ENCODE peak calls at places on chromosomes 1 and 21, in seven cellular contexts. H is fibroblast of villous mesenchyme, U is mammary epithelial cell, D is fibroblast of lung, G is A549, X is IMR-90, W is left ventricle myocardium inferior. P is an unnamed sample.

GRCh38 chr1:171911506-171911905 is 70.2 kb downstream of the DNM3 start:
- DNase-seq in H (no peak), U (no peak), D (no peak), G (peak), X (no peak), W (no peak), P (peak)

GRCh38 chr21:41422546-41423372 is 3.3 kb upstream of the MX1 start:
- DNase-seq in H (no peak), U (no peak), D (no peak), G (no peak), X (no peak), W (no peak), P (no peak)

GRCh38 chr1:41622402-41622801 is 137.9 kb upstream of the EDN2 start:
- DNase-seq in H (peak), U (no peak), D (peak), G (no peak), X (peak), W (no peak), P (peak)

GRCh38 chr21:24583473-24583872 is 1023.8 kb downstream of the MRPL39 start:
- DNase-seq in H (no peak), U (no peak), D (no peak), G (no peak), X (no peak), W (no peak), P (no peak)

GRCh38 chr1:59936358-59936821 is 9.8 kb upstream of the CYP2J2 start:
- DNase-seq in H (no peak), U (no peak), D (no peak), G (no peak), X (no peak), W (no peak), P (no peak)

GRCh38 chr1:53616511-53616910 is 122.5 kb downstream of the GLIS1 start:
- DNase-seq in H (no peak), U (no peak), D (no peak), G (no peak), X (no peak), W (no peak), P (no peak)

GRCh38 chr1:53963472-53963871 is 17.3 kb downstream of the LRRC42 start:
- DNase-seq in H (no peak), U (no peak), D (no peak), G (no peak), X (no peak), W (no peak), P (no peak)

GRCh38 chr1:32200226-32201010 is at the start of gene CCDC28B:
- DNase-seq in H (peak), U (peak), D (peak), G (no peak), X (peak), W (peak), P (peak)

GRCh38 chr1:217431395-217431794 is 199.5 kb downstream of the GPATCH2 start:
- DNase-seq in H (no peak), U (no peak), D (peak), G (no peak), X (no peak), W (no peak), P (peak)

GRCh38 chr1:80882552-80882951 is 918.2 kb upstream of the ADGRL2 start:
- DNase-seq in H (peak), U (peak), D (peak), G (peak), X (peak), W (no peak), P (peak)

GRCh38 chr1:176669782-176670181 is 206.8 kb downstream of the PAPPA2 start:
- DNase-seq in H (no peak), U (no peak), D (no peak), G (no peak), X (no peak), W (peak), P (no peak)

GRCh38 chr1:234990874-234991801 is 137.5 kb downstream of the TOMM20 start:
- DNase-seq in H (no peak), U (no peak), D (no peak), G (no peak), X (no peak), W (no peak), P (no peak)

GRCh38 chr1:71345491-71345890 is 264.7 kb upstream of the ZRANB2 start:
- DNase-seq in H (no peak), U (no peak), D (no peak), G (no peak), X (no peak), W (no peak), P (no peak)

GRCh38 chr1:230112131-230112701 is 45.2 kb downstream of the GALNT2 start:
- DNase-seq in H (no peak), U (no peak), D (peak), G (no peak), X (peak), W (no peak), P (no peak)

GRCh38 chr1:110548381-110548780 is 29.4 kb upstream of the KCNA10 start:
- DNase-seq in H (no peak), U (no peak), D (no peak), G (peak), X (peak), W (no peak), P (peak)

GRCh38 chr1:119737040-119737682 is 25.4 kb downstream of the PHGDH start:
- DNase-seq in H (no peak), U (peak), D (no peak), G (no peak), X (no peak), W (peak), P (no peak)

GRCh38 chr1:150268342-150268705 is 492 bp downstream of the APH1A start:
- DNase-seq in H (peak), U (peak), D (peak), G (peak), X (no peak), W (no peak), P (peak)

GRCh38 chr1:169486281-169486904 is 649 bp upstream of the SLC19A2 start:
- DNase-seq in H (peak), U (no peak), D (peak), G (no peak), X (peak), W (no peak), P (peak)

GRCh38 chr1:181430015-181430657 is 53.2 kb upstream of the CACNA1E start:
- DNase-seq in H (no peak), U (no peak), D (no peak), G (no peak), X (no peak), W (no peak), P (no peak)

GRCh38 chr1:150765229-150765976 is at the start of gene CTSS:
- DNase-seq in H (peak), U (no peak), D (peak), G (peak), X (peak), W (no peak), P (peak)

GRCh38 chr1:63730211-63730610 is 43.6 kb upstream of the ROR1 start:
- DNase-seq in H (peak), U (no peak), D (no peak), G (peak), X (no peak), W (no peak), P (no peak)

GRCh38 chr1:63411081-63411480 is 43.7 kb downstream of the ALG6 start:
- DNase-seq in H (peak), U (no peak), D (peak), G (no peak), X (peak), W (no peak), P (peak)

GRCh38 chr1:93047585-93047984 is 31.5 kb upstream of the MTF2 start:
- DNase-seq in H (no peak), U (no peak), D (no peak), G (no peak), X (no peak), W (no peak), P (no peak)

GRCh38 chr21:26966360-26966977 is 419 bp downstream of the ADAMTS5 start:
- DNase-seq in H (peak), U (no peak), D (no peak), G (no peak), X (peak), W (no peak), P (peak)

GRCh38 chr21:45970674-45971486 is 10.7 kb upstream of the COL6A1 start:
- DNase-seq in H (peak), U (no peak), D (peak), G (peak), X (peak), W (peak), P (peak)

GRCh38 chr1:156578006-156578405 is 1.5 kb upstream of the TTC24 start:
- DNase-seq in H (no peak), U (no peak), D (no peak), G (no peak), X (no peak), W (no peak), P (no peak)

GRCh38 chr1:17662296-17662695 is 92.8 kb upstream of the ACTL8 start:
- DNase-seq in H (no peak), U (no peak), D (no peak), G (no peak), X (no peak), W (no peak), P (no peak)

GRCh38 chr21:33858672-33859372 is 56.8 kb downstream of the ATP5PO start:
- DNase-seq in H (no peak), U (no peak), D (no peak), G (no peak), X (no peak), W (no peak), P (no peak)

GRCh38 chr1:200849430-200849829 is 23.4 kb upstream of the GPR25 start:
- DNase-seq in H (no peak), U (no peak), D (no peak), G (no peak), X (no peak), W (no peak), P (no peak)

GRCh38 chr1:24108334-24109165 is 3.4 kb downstream of the MYOM3 start:
- DNase-seq in H (peak), U (peak), D (peak), G (peak), X (peak), W (no peak), P (peak)

GRCh38 chr1:70979879-70980278 is 67.7 kb downstream of the PTGER3 start:
- DNase-seq in H (no peak), U (no peak), D (no peak), G (no peak), X (no peak), W (no peak), P (no peak)

GRCh38 chr21:44583800-44584147 is 3.4 kb upstream of the KRTAP10-5 start:
- DNase-seq in H (no peak), U (peak), D (no peak), G (no peak), X (no peak), W (no peak), P (no peak)
- H3K4me3 ChIP-seq in H (no peak), U (no peak), D (no peak), G (no peak), X (no peak), W (no peak), P (no peak)

GRCh38 chr1:65310078-65310587 is 790 bp downstream of the DNAJC6 start:
- DNase-seq in H (peak), U (no peak), D (peak), G (peak), X (no peak), W (peak), P (no peak)
- H3K4me3 ChIP-seq in H (peak), U (peak), D (peak), G (peak), X (no peak), W (peak), P (peak)

DNA sequence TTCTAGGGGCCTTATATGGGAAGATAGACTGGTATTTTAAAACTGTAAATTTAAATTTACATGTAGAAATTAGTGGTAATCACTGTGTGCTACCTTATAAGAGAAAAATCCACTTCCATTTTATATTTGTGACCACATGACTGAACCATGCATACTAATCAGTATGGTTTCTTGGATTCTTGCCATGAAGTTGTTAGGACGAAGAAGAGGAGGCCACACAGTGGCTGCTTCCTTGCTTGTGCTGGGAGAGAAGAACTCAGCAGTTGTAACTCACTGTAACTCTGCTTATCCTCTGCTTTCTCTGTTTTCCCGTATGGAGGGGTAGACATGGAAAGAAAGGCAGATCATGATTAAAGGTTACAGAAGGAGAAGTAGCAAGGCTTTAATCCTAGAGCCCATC is 32.3 kb downstream of the KCTD3 start:
- DNase-seq in H (peak), U (no peak), D (peak), G (no peak), X (peak), W (no peak), P (peak)
- H3K4me3 ChIP-seq in H (no peak), U (no peak), D (no peak), G (no peak), X (no peak), W (no peak), P (no peak)

DNA sequence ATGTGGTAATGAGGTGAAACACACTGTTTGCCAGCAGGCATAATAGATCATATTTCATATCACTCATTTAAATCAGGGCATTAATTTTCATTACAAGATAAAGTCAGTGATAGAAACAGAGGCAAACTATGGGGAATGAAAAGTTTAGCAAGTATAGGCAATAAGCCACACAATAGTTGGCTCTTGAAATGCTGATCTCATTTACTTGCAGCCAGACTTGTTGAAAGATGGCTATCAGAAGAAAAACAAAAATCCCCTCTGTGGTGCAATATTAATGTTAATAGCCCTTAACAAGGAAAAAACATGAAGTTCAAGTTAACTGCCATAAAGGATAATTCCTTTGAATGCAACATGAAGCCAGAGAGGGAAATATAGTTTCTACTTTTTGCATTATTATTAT is 33.5 kb downstream of the HMCN1 start:
- DNase-seq in H (no peak), U (no peak), D (no peak), G (no peak), X (no peak), W (no peak), P (peak)
- H3K4me3 ChIP-seq in H (no peak), U (no peak), D (no peak), G (no peak), X (no peak), W (no peak), P (no peak)

GRCh38 chr1:48683878-48684277 is 92.8 kb downstream of the BEND5 start:
- DNase-seq in H (no peak), U (no peak), D (no peak), G (no peak), X (no peak), W (no peak), P (no peak)

GRCh38 chr1:48679868-48680267 is 96.8 kb downstream of the BEND5 start:
- DNase-seq in H (no peak), U (no peak), D (no peak), G (no peak), X (no peak), W (no peak), P (no peak)

GRCh38 chr1:48680411-48681035 is 96.2 kb downstream of the BEND5 start:
- DNase-seq in H (no peak), U (no peak), D (no peak), G (no peak), X (no peak), W (no peak), P (no peak)

GRCh38 chr1:48679107-48679506 is 97.6 kb downstream of the BEND5 start:
- DNase-seq in H (no peak), U (no peak), D (peak), G (no peak), X (no peak), W (no peak), P (peak)

DNA sequence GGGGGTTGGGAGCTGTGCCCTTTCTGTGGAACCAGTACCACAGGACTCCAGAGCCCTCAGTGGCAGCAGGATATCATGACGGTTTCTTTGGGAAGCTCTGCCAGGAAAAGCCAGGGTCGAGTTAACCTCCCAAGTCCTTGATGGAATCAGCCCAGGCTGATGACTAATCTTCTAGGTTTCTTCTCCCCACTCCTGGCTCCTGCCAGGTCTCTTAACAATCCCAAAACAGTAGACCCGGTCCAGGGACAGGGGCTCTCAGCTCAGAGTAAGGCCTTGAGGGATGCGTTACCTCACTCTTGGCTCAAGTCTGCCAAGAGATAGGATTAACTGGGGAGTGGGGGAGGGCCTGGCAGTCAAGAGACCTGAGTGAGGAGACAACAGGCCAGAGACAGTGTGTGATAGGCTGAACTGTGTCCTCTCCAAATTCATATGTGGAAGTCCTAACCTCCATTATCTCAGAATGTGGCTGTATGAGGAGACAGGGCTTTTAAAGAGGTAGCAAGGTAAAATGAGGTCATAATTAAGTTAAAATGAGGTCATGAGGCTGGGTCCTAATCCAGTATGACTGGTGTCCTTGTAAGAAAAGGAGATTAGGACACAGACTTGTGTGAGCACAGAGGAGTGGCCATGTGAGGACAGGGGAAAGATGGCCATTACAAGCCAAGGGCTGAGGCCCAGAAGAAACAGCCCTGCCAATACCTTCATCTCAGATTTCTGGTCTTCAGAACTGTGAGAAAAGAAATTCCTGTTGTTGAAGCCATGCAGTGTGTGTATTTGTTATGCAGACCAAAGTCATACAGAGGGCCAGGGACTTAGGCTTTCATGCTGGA is 95.0 kb downstream of the BEND5 start:
- DNase-seq in H (no peak), U (no peak), D (peak), G (no peak), X (no peak), W (no peak), P (no peak)
- H3K4me3 ChIP-seq in H (no peak), U (no peak), D (no peak), G (no peak), X (no peak), W (no peak), P (no peak)

DNA sequence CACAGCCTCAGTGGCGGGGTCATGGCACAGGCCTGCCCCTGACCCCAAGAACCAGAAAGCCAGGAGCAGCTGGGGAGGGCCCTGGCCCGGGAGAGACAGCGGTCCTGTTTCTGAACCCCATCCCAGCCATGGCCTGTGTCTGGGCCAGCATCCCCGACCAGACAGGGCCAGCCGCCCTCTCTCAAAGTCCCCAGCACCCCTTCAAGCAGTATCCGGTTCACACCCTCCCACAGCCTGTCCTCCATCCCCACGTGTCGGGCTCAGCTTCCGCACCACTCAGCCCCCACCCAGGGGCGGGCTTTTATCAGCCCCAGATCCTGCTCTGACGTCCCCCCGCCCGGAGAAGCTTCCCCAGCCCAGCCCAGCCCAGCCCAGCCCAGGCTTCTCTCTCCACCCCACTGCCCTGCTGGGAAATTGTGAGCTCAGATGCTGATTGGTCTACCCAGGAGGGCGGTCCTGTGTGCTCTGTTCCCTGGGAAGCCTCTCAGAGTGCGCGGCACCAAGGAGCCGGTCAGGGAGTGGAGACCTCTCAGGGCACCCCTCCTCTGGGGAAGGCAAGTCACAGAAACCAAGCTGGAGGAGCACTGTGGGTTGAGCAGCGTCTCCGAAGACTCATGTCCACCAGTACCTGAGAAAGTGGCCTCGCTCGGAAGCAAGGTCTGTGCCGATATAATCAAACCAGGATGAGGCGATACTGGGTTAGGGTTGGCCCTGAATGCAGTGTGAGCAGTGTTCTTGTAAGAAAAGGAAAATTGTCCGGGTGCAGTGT is 4.7 kb upstream of the FAAP20 start:
- DNase-seq in H (peak), U (peak), D (peak), G (peak), X (peak), W (peak), P (peak)
- H3K4me3 ChIP-seq in H (peak), U (peak), D (peak), G (peak), X (peak), W (peak), P (peak)

GRCh38 chr1:96292141-96292540 is 429.4 kb upstream of the PTBP2 start:
- DNase-seq in H (no peak), U (no peak), D (no peak), G (no peak), X (peak), W (no peak), P (no peak)

GRCh38 chr1:96291468-96291867 is 430.1 kb upstream of the PTBP2 start:
- DNase-seq in H (no peak), U (peak), D (no peak), G (no peak), X (no peak), W (no peak), P (no peak)
- H3K4me3 ChIP-seq in H (no peak), U (no peak), D (no peak), G (no peak), X (no peak), W (no peak), P (no peak)

GRCh38 chr1:111738133-111738435 is 1.1 kb downstream of the INKA2 start:
- DNase-seq in H (no peak), U (no peak), D (no peak), G (no peak), X (no peak), W (no peak), P (no peak)

GRCh38 chr1:111738436-111739221 is 566 bp downstream of the INKA2 start:
- DNase-seq in H (peak), U (peak), D (peak), G (peak), X (peak), W (peak), P (peak)

GRCh38 chr1:111736548-111737215 is 2.5 kb downstream of the INKA2 start:
- DNase-seq in H (no peak), U (no peak), D (peak), G (no peak), X (peak), W (peak), P (peak)

GRCh38 chr1:111735858-111736544 is 3.2 kb downstream of the INKA2 start:
- DNase-seq in H (peak), U (no peak), D (peak), G (no peak), X (peak), W (no peak), P (peak)

GRCh38 chr1:111737216-111738132 is 1.7 kb downstream of the INKA2 start:
- DNase-seq in H (no peak), U (no peak), D (no peak), G (no peak), X (no peak), W (no peak), P (no peak)
- H3K4me3 ChIP-seq in H (peak), U (peak), D (peak), G (no peak), X (peak), W (peak), P (no peak)

P was measured in choroid plexus epithelial cell.